ENCODE peak calls at places on chromosome 9, in nine cellular contexts. J is EH; G is lower lobe of right lung; M is HCT116; A is NCI-H2107; O is Daoy; E is retinal pigment epithelial cell; U is CD8-positive, alpha-beta T cell; B is HFF-Myc. F is an unnamed sample.

GRCh38 chr9:22415941-22416691 is 30.5 kb upstream of the DMRTA1 start:
- DNase-seq in J (no peak), G (no peak), M (no peak), A (no peak), O (no peak), E (no peak), U (no peak), B (no peak), F (no peak)

GRCh38 chr9:109068764-109069163 is 51.0 kb downstream of the TMEM245 start:
- DNase-seq in J (no peak), G (no peak), M (no peak), A (no peak), O (no peak), E (no peak), U (no peak), B (no peak), F (no peak)

GRCh38 chr9:18493361-18494015 is 19.5 kb downstream of the ADAMTSL1 start:
- DNase-seq in J (peak; percentile 60), G (no peak), M (no peak), A (no peak), O (peak; percentile 18), E (no peak), U (no peak), B (no peak), F (peak; percentile 55)

GRCh38 chr9:137731216-137731946 is 112.6 kb downstream of the EHMT1 start:
- DNase-seq in J (no peak), G (no peak), M (no peak), A (no peak), O (no peak), E (no peak), U (no peak), B (no peak), F (no peak)

GRCh38 chr9:76161546-76161945 is 232.7 kb downstream of the RFK start:
- DNase-seq in J (peak; percentile 89), G (no peak), M (no peak), A (no peak), O (no peak), E (no peak), U (no peak), B (peak; percentile 64), F (peak; percentile 26)

GRCh38 chr9:121776009-121776738 is 124.7 kb downstream of the DAB2IP start:
- DNase-seq in J (no peak), G (peak; percentile 39), M (no peak), A (no peak), O (no peak), E (no peak), U (no peak), B (no peak), F (no peak)

GRCh38 chr9:76701441-76702031 is 62.7 kb upstream of the PCA3 start:
- DNase-seq in J (no peak), G (no peak), M (no peak), A (no peak), O (peak; percentile 23), E (peak; percentile 96), U (no peak), B (no peak), F (no peak)

GRCh38 chr9:93088656-93089015 is 7.4 kb upstream of the CARD19 start:
- DNase-seq in J (no peak), G (peak; percentile 9), M (no peak), A (no peak), O (no peak), E (no peak), U (no peak), B (no peak), F (no peak)

GRCh38 chr9:120151806-120152205 is 428.2 kb downstream of the CDK5RAP2 start:
- DNase-seq in J (no peak), G (no peak), M (no peak), A (no peak), O (no peak), E (peak; percentile 30), U (no peak), B (no peak), F (no peak)

GRCh38 chr9:2407450-2407849 is 214.1 kb upstream of the VLDLR start:
- DNase-seq in J (no peak), G (no peak), M (no peak), A (no peak), O (peak; percentile 53), E (no peak), U (no peak), B (no peak), F (no peak)

GRCh38 chr9:133713211-133713959 is 24.8 kb downstream of the SARDH start:
- DNase-seq in J (no peak), G (no peak), M (no peak), A (no peak), O (peak; percentile 23), E (no peak), U (no peak), B (no peak), F (no peak)

GRCh38 chr9:3058409-3058808 is 214.5 kb upstream of the PUM3 start:
- DNase-seq in J (no peak), G (no peak), M (no peak), A (no peak), O (no peak), E (no peak), U (no peak), B (no peak), F (no peak)

GRCh38 chr9:136052991-136053756 is 41.9 kb downstream of the NACC2 start:
- DNase-seq in J (peak; percentile 29), G (no peak), M (no peak), A (no peak), O (peak; percentile 47), E (no peak), U (no peak), B (no peak), F (no peak)

GRCh38 chr9:69937358-69937757 is 106.3 kb upstream of the MAMDC2 start:
- DNase-seq in J (peak; percentile 50), G (no peak), M (no peak), A (no peak), O (no peak), E (no peak), U (no peak), B (no peak), F (peak; percentile 35)

GRCh38 chr9:124019771-124020519 is 8.4 kb downstream of the LHX2 start:
- DNase-seq in J (no peak), G (no peak), M (no peak), A (no peak), O (no peak), E (no peak), U (no peak), B (no peak), F (no peak)

GRCh38 chr9:95349109-95350038 is 31.9 kb upstream of the FANCC start:
- DNase-seq in J (no peak), G (no peak), M (no peak), A (no peak), O (peak; percentile 30), E (no peak), U (no peak), B (no peak), F (no peak)

GRCh38 chr9:9003184-9003583 is 1203.6 kb upstream of the DMAC1 start:
- DNase-seq in J (no peak), G (no peak), M (no peak), A (peak; percentile 26), O (peak; percentile 4), E (no peak), U (no peak), B (no peak), F (no peak)

GRCh38 chr9:83649515-83649914 is 26.6 kb downstream of the IDNK start:
- DNase-seq in J (no peak), G (no peak), M (no peak), A (no peak), O (no peak), E (no peak), U (no peak), B (no peak), F (no peak)

GRCh38 chr9:75803130-75803529 is 87.3 kb upstream of the PCSK5 start:
- DNase-seq in J (peak; percentile 48), G (no peak), M (no peak), A (no peak), O (peak; percentile 5), E (peak; percentile 62), U (no peak), B (peak; percentile 3), F (peak; percentile 1)

GRCh38 chr9:135857371-135857786 is 50.0 kb downstream of the CAMSAP1 start:
- DNase-seq in J (peak; percentile 55), G (no peak), M (no peak), A (no peak), O (peak; percentile 27), E (no peak), U (no peak), B (no peak), F (peak; percentile 39)

GRCh38 chr9:72315089-72315509 is 49.9 kb downstream of the ZFAND5 start:
- DNase-seq in J (peak; percentile 58), G (peak; percentile 69), M (no peak), A (no peak), O (peak; percentile 75), E (peak; percentile 77), U (no peak), B (peak; percentile 31), F (peak; percentile 20)

GRCh38 chr9:76394896-76395244 is 644 bp upstream of the RFK start:
- DNase-seq in J (peak; percentile 62), G (peak; percentile 63), M (peak; percentile 43), A (no peak), O (peak; percentile 38), E (no peak), U (peak; percentile 56), B (no peak), F (peak; percentile 39)

GRCh38 chr9:112971415-112971814 is 40.6 kb downstream of the ZNF883 start:
- DNase-seq in J (peak; percentile 24), G (no peak), M (peak; percentile 29), A (no peak), O (no peak), E (no peak), U (no peak), B (no peak), F (no peak)

GRCh38 chr9:7879551-7880245 is 80.1 kb upstream of the DMAC1 start:
- DNase-seq in J (no peak), G (no peak), M (no peak), A (no peak), O (no peak), E (peak; percentile 34), U (peak; percentile 15), B (no peak), F (no peak)

GRCh38 chr9:91119679-91120078 is 242.0 kb downstream of the AUH start:
- DNase-seq in J (peak; percentile 95), G (no peak), M (no peak), A (no peak), O (peak; percentile 49), E (no peak), U (no peak), B (no peak), F (peak; percentile 70)

GRCh38 chr9:137463194-137463930 is 4.2 kb upstream of the NSMF start:
- DNase-seq in J (no peak), G (no peak), M (no peak), A (no peak), O (no peak), E (no peak), U (no peak), B (no peak), F (no peak)

GRCh38 chr9:2686884-2687283 is 30.4 kb upstream of the KCNV2 start:
- DNase-seq in J (no peak), G (no peak), M (no peak), A (no peak), O (no peak), E (no peak), U (no peak), B (no peak), F (no peak)

GRCh38 chr9:130266236-130267098 is 907 bp downstream of the HMCN2 start:
- DNase-seq in J (no peak), G (no peak), M (no peak), A (no peak), O (no peak), E (no peak), U (no peak), B (no peak), F (no peak)

GRCh38 chr9:18357321-18357720 is 116.6 kb upstream of the ADAMTSL1 start:
- DNase-seq in J (no peak), G (no peak), M (no peak), A (no peak), O (no peak), E (no peak), U (no peak), B (no peak), F (no peak)

GRCh38 chr9:115411993-115412452 is 294.1 kb upstream of the TNC start:
- DNase-seq in J (peak; percentile 91), G (no peak), M (no peak), A (no peak), O (no peak), E (no peak), U (no peak), B (peak; percentile 56), F (peak; percentile 50)

GRCh38 chr9:94182532-94182931 is 76.6 kb upstream of the ZNF169 start:
- DNase-seq in J (no peak), G (no peak), M (no peak), A (no peak), O (no peak), E (no peak), U (no peak), B (no peak), F (no peak)